ENCODE peak calls at places on chromosomes 12 and 14, in five cellular contexts. F is esophagus mucosa, E is IMR-90, G is A549, U is HepG2. C is an unnamed sample.

GRCh38 chr12:79451988-79452387 is 238.8 kb downstream of the PAWR start:
- ATAC-seq in F (peak; percentile 92), E (peak; percentile 59), G (peak; percentile 81), U (peak; percentile 79), C (peak; percentile 86)

GRCh38 chr14:34098045-34098984 is 147.4 kb upstream of the EGLN3 start:
- ATAC-seq in F (peak; percentile 85), E (peak; percentile 62), G (peak; percentile 84), U (peak; percentile 66), C (peak; percentile 82)

GRCh38 chr12:10740182-10740581 is 17.1 kb upstream of the YBX3 start:
- ATAC-seq in F (no peak), E (no peak), G (peak; percentile 55), U (peak; percentile 68), C (no peak)

GRCh38 chr12:3202734-3203446 is 125.7 kb downstream of the TSPAN9 start:
- ATAC-seq in F (peak; percentile 30), E (peak; percentile 30), G (peak; percentile 62), U (peak; percentile 63), C (peak; percentile 43)

GRCh38 chr14:75196064-75196463 is 19.7 kb upstream of the TMED10 start:
- ATAC-seq in F (no peak), E (no peak), G (no peak), U (no peak), C (no peak)

GRCh38 chr12:25566550-25566949 is 13.5 kb upstream of the LMNTD1 start:
- ATAC-seq in F (no peak), E (no peak), G (no peak), U (no peak), C (no peak)

GRCh38 chr14:44895716-44896115 is 66.0 kb downstream of the KLHL28 start:
- ATAC-seq in F (no peak), E (peak; percentile 22), G (no peak), U (no peak), C (no peak)

GRCh38 chr12:50558970-50559369 is 54.2 kb downstream of the DIP2B start:
- ATAC-seq in F (no peak), E (no peak), G (no peak), U (no peak), C (no peak)

GRCh38 chr14:61343991-61344405 is 22.6 kb downstream of the PRKCH start:
- ATAC-seq in F (no peak), E (no peak), G (no peak), U (no peak), C (no peak)

GRCh38 chr12:89015419-89015818 is 336.9 kb downstream of the DUSP6 start:
- ATAC-seq in F (no peak), E (no peak), G (no peak), U (no peak), C (no peak)

GRCh38 chr12:93823616-93824410 is 146.6 kb downstream of the CRADD start:
- ATAC-seq in F (no peak), E (no peak), G (peak; percentile 36), U (no peak), C (no peak)

GRCh38 chr14:53338192-53338591 is 185.1 kb upstream of the DDHD1 start:
- ATAC-seq in F (no peak), E (peak; percentile 82), G (no peak), U (no peak), C (no peak)

GRCh38 chr12:116284401-116284800 is 6.9 kb upstream of the MED13L start:
- ATAC-seq in F (no peak), E (no peak), G (no peak), U (no peak), C (no peak)

GRCh38 chr12:44000309-44000952 is 164.6 kb downstream of the TMEM117 start:
- ATAC-seq in F (peak; percentile 84), E (peak; percentile 74), G (peak; percentile 100), U (peak; percentile 99), C (peak; percentile 97)

GRCh38 chr12:12408265-12408690 is 51.4 kb downstream of the BORCS5 start:
- ATAC-seq in F (no peak), E (no peak), G (no peak), U (no peak), C (no peak)

GRCh38 chr12:65825323-65825572 is 965 bp downstream of the HMGA2 start:
- ATAC-seq in F (peak; percentile 30), E (no peak), G (no peak), U (no peak), C (no peak)

GRCh38 chr12:123270380-123271181 is 1.1 kb downstream of the CDK2AP1 start:
- ATAC-seq in F (peak; percentile 2), E (peak; percentile 6), G (peak; percentile 29), U (peak; percentile 10), C (peak; percentile 8)

GRCh38 chr14:21988413-21988812 is 314.8 kb upstream of the OR4E1 start:
- ATAC-seq in F (no peak), E (no peak), G (no peak), U (no peak), C (no peak)

GRCh38 chr12:32281098-32281497 is 118.3 kb upstream of the FGD4 start:
- ATAC-seq in F (no peak), E (no peak), G (no peak), U (no peak), C (no peak)

GRCh38 chr12:120922279-120922678 is 18.1 kb upstream of the SPPL3 start:
- ATAC-seq in F (no peak), E (no peak), G (no peak), U (no peak), C (no peak)

GRCh38 chr12:39173689-39174088 is 268.3 kb upstream of the CPNE8 start:
- ATAC-seq in F (no peak), E (no peak), G (no peak), U (no peak), C (no peak)

GRCh38 chr14:22998324-22999012 is 11.5 kb downstream of the C14orf93 start:
- ATAC-seq in F (no peak), E (no peak), G (no peak), U (no peak), C (no peak)

GRCh38 chr12:4438834-4439596 is 6.6 kb downstream of the FGF6 start:
- ATAC-seq in F (no peak), E (no peak), G (no peak), U (no peak), C (no peak)

GRCh38 chr14:49051328-49052060 is 534.7 kb downstream of the RPS29 start:
- ATAC-seq in F (no peak), E (peak; percentile 76), G (no peak), U (no peak), C (no peak)

GRCh38 chr12:96239711-96240234 is 45.6 kb downstream of the ELK3 start:
- ATAC-seq in F (no peak), E (peak; percentile 2), G (no peak), U (no peak), C (peak; percentile 84)

GRCh38 chr14:54173782-54174181 is 217.2 kb upstream of the BMP4 start:
- ATAC-seq in F (no peak), E (peak; percentile 44), G (no peak), U (no peak), C (no peak)

GRCh38 chr12:116257213-116257612 is 20.3 kb downstream of the MED13L start:
- ATAC-seq in F (peak; percentile 36), E (no peak), G (peak; percentile 87), U (no peak), C (peak; percentile 80)

GRCh38 chr14:53376064-53376463 is 222.9 kb upstream of the DDHD1 start:
- ATAC-seq in F (no peak), E (no peak), G (no peak), U (no peak), C (no peak)

GRCh38 chr14:78091361-78091760 is 78.8 kb upstream of the NRXN3 start:
- ATAC-seq in F (no peak), E (no peak), G (no peak), U (no peak), C (no peak)

GRCh38 chr14:104003616-104004015 is 61.3 kb upstream of the RD3L start:
- ATAC-seq in F (no peak), E (no peak), G (no peak), U (no peak), C (no peak)

GRCh38 chr14:33120966-33121365 is 182.3 kb downstream of the NPAS3 start:
- ATAC-seq in F (peak; percentile 80), E (no peak), G (no peak), U (no peak), C (no peak)

GRCh38 chr12:61356485-61356884 is 903.7 kb upstream of the USP15 start:
- ATAC-seq in F (no peak), E (no peak), G (no peak), U (no peak), C (no peak)

GRCh38 chr12:58034712-58035111 is 93.3 kb downstream of the ATP23 start:
- ATAC-seq in F (peak; percentile 61), E (no peak), G (no peak), U (no peak), C (no peak)

GRCh38 chr12:93616584-93617101 is 44.2 kb downstream of the SOCS2 start:
- ATAC-seq in F (peak; percentile 87), E (peak; percentile 49), G (peak; percentile 48), U (no peak), C (no peak)